ENCODE peak calls at places on chromosomes 7 and 10, in nine cellular contexts. D is LHCN-M2; G is MM.1S; V is activated naive CD4-positive, alpha-beta T cell; Q is SK-N-SH; W is G401; R is stimulated activated CD8-positive, alpha-beta memory T cell treated with anti-CD3 and anti-CD28 coated beads, Interleukin-4, amount 100 ng/mL, for 48 hours; K is stimulated activated CD4-positive, alpha-beta T cell treated with anti-CD3 and anti-CD28 coated beads, Interleukin-4, amount 100 ng/mL, for 1 hour; C is cardiac fibroblast. X is an unnamed sample.

GRCh38 chr7:54712777-54713176 is 46.2 kb downstream of the SEC61G start:
- DNase-seq in D (peak), V (no peak), W (no peak), G (no peak), C (peak), K (no peak), Q (no peak), R (no peak), X (no peak)

GRCh38 chr7:92177362-92177761 is 1.6 kb downstream of the LRRD1 start:
- DNase-seq in V (no peak), Q (no peak), G (no peak), W (no peak), K (no peak), D (peak), C (peak), R (no peak), X (no peak)

GRCh38 chr10:124722812-124723783 is 21.1 kb downstream of the FAM53B start:
- DNase-seq in R (peak), G (peak), C (no peak), V (no peak), K (peak), Q (no peak), W (no peak), D (no peak), X (no peak)

GRCh38 chr10:66836057-66836456 is 89.8 kb upstream of the LRRTM3 start:
- DNase-seq in C (peak), K (no peak), W (no peak), R (no peak), V (no peak), D (peak), Q (no peak), G (no peak), X (no peak)

GRCh38 chr7:149261321-149261828 is 621 bp upstream of the ZNF783 start:
- DNase-seq in R (peak), V (no peak), Q (peak), G (peak), D (peak), W (peak), C (peak), K (no peak), X (peak)

GRCh38 chr10:108014902-108015177 is 850.3 kb upstream of the SORCS1 start:
- DNase-seq in K (no peak), G (no peak), W (no peak), Q (no peak), R (no peak), D (no peak), C (no peak), V (no peak), X (no peak)

GRCh38 chr10:86045896-86046295 is 320.7 kb downstream of the GRID1 start:
- DNase-seq in W (no peak), G (no peak), V (no peak), D (no peak), Q (no peak), C (no peak), R (no peak), K (no peak), X (no peak)

GRCh38 chr7:152103691-152104090 is 78.2 kb downstream of the GALNT11 start:
- DNase-seq in V (no peak), D (no peak), W (no peak), R (no peak), K (no peak), C (no peak), Q (no peak), G (no peak), X (no peak)

GRCh38 chr10:75592014-75592842 is 160.8 kb downstream of the LRMDA start:
- DNase-seq in K (no peak), D (no peak), V (no peak), G (no peak), Q (no peak), R (no peak), W (no peak), C (no peak), X (no peak)

GRCh38 chr7:70788276-70788675 is 343.7 kb upstream of the GALNT17 start:
- DNase-seq in Q (peak), R (no peak), W (no peak), C (no peak), V (no peak), G (no peak), D (no peak), K (no peak), X (peak)

GRCh38 chr7:117041007-117041406 is 87.7 kb downstream of the ST7 start:
- DNase-seq in C (peak), R (no peak), D (peak), Q (no peak), K (no peak), V (no peak), W (no peak), G (no peak), X (no peak)

GRCh38 chr10:98045785-98046389 is 15.5 kb upstream of the CRTAC1 start:
- DNase-seq in Q (peak), R (peak), V (peak), C (peak), D (peak), W (peak), K (peak), G (peak), X (peak)

GRCh38 chr7:84157171-84157570 is 37.4 kb downstream of the SEMA3A start:
- DNase-seq in Q (no peak), C (no peak), D (no peak), W (no peak), G (no peak), R (no peak), K (no peak), V (no peak), X (no peak)

GRCh38 chr7:158442260-158442659 is 145.4 kb downstream of the PTPRN2 start:
- DNase-seq in K (no peak), D (no peak), V (no peak), R (no peak), W (no peak), G (peak), C (no peak), Q (no peak), X (peak)

GRCh38 chr10:113920819-113921345 is 66.4 kb downstream of the NHLRC2 start:
- DNase-seq in C (no peak), V (no peak), R (no peak), D (no peak), K (no peak), W (no peak), G (no peak), Q (no peak), X (no peak)

GRCh38 chr7:44983742-44984477 is 5.1 kb upstream of the MYO1G start:
- DNase-seq in G (no peak), R (no peak), V (no peak), D (no peak), W (no peak), Q (no peak), K (no peak), C (no peak), X (no peak)

GRCh38 chr10:132891994-132892393 is 50.4 kb downstream of the CFAP46 start:
- DNase-seq in G (no peak), K (no peak), V (no peak), D (no peak), Q (no peak), C (peak), R (no peak), W (no peak), X (no peak)

GRCh38 chr7:105662998-105663397 is 81.7 kb upstream of the EFCAB10 start:
- DNase-seq in G (no peak), V (no peak), Q (no peak), K (no peak), W (no peak), R (no peak), D (no peak), C (no peak), X (no peak)

GRCh38 chr7:51011710-51012350 is 229.1 kb upstream of the GRB10 start:
- DNase-seq in V (no peak), D (no peak), K (no peak), R (no peak), W (no peak), Q (no peak), C (no peak), G (no peak), X (peak)

GRCh38 chr10:21060626-21061025 is 163.5 kb upstream of the NEBL start:
- DNase-seq in C (no peak), K (no peak), G (no peak), V (no peak), Q (no peak), R (no peak), D (no peak), W (no peak), X (no peak)

X was measured in H7.